ENCODE peak calls at places on chromosomes 7 and 10, in five cellular contexts. M is breast epithelium, U is sigmoid colon, P is GM12892, T is HepG2. R is an unnamed sample.

GRCh38 chr7:55622241-55622835 is 50.0 kb upstream of the VOPP1 start:
- DNase-seq in P (no peak), U (no peak), T (no peak), M (no peak), R (no peak)

GRCh38 chr7:158256091-158256816 is 331.4 kb downstream of the PTPRN2 start:
- DNase-seq in P (no peak), U (peak), M (no peak), T (no peak), R (no peak)

GRCh38 chr7:112603673-112604072 is 122.9 kb downstream of the LSMEM1 start:
- DNase-seq in U (no peak), P (no peak), T (no peak), M (no peak), R (no peak)

GRCh38 chr10:108404155-108404554 is 1239.6 kb upstream of the SORCS1 start:
- DNase-seq in M (no peak), P (no peak), T (no peak), U (no peak), R (no peak)

GRCh38 chr10:79585870-79586527 is 24.7 kb upstream of the SFTPA1 start:
- DNase-seq in M (no peak), T (no peak), U (no peak), P (no peak), R (no peak)

GRCh38 chr7:51882412-51882811 is 565.8 kb upstream of the COBL start:
- DNase-seq in T (no peak), P (no peak), M (no peak), U (no peak), R (no peak)

GRCh38 chr7:37089972-37090371 is 358.7 kb downstream of the ELMO1 start:
- DNase-seq in T (peak), P (no peak), U (no peak), M (no peak), R (no peak)

GRCh38 chr10:59376817-59377340 is 14.5 kb upstream of the FAM13C start:
- DNase-seq in P (no peak), M (no peak), U (no peak), T (no peak), R (no peak)

GRCh38 chr7:116305485-116306408 is 95.4 kb downstream of the TES start:
- DNase-seq in T (peak), M (no peak), U (no peak), P (no peak), R (no peak)

GRCh38 chr7:112331495-112331894 is 118.8 kb upstream of the IFRD1 start:
- DNase-seq in T (peak), U (no peak), M (no peak), P (no peak), R (no peak)

GRCh38 chr7:122412441-122412840 is 107.9 kb upstream of the FEZF1 start:
- DNase-seq in M (no peak), P (no peak), T (no peak), U (no peak), R (no peak)

GRCh38 chr10:60082341-60083038 is 176.1 kb upstream of the CCDC6 start:
- DNase-seq in P (no peak), T (no peak), U (no peak), M (no peak), R (no peak)

GRCh38 chr7:102239206-102239820 is 47.4 kb upstream of the SH2B2 start:
- DNase-seq in P (no peak), M (no peak), U (no peak), T (no peak), R (no peak)

GRCh38 chr7:134126937-134127848 is at the start of gene LRGUK:
- DNase-seq in T (peak), P (peak), M (peak), U (peak), R (peak)
- TF ChIP-seq POLR2AphosphoS5 in T (no peak), P (no peak), M (no peak), U (no peak), R (no peak)

DNA sequence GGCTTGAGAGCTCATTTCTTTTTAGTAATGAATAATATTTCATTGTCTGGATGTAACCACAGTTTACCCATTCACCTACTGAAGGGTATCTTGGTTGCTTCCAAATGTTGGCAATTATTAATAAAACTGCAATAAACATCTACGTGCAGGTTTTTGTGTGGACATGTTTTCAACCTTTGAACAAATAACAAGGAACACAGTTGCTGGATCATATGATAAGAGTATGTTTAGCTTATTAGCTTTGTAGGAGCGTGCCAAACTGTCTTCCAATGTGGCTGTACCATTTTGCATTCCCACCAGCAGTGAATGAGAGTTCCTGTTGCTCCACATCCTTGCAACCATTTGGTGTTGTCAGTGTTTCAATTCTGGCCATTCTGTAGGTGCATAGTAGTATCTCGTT is 49.0 kb downstream of the CSGALNACT2 start:
- DNase-seq in P (no peak), M (no peak), U (no peak), T (no peak), R (no peak)
- TF ChIP-seq POLR2AphosphoS5 in P (no peak), M (no peak), U (no peak), T (no peak), R (no peak)

GRCh38 chr7:29564455-29565185 is 985 bp downstream of the PRR15 start:
- DNase-seq in T (peak), U (peak), P (no peak), M (peak), R (no peak)

GRCh38 chr7:29565186-29565540 is 1.5 kb downstream of the PRR15 start:
- DNase-seq in U (no peak), M (no peak), P (no peak), T (no peak), R (no peak)

GRCh38 chr7:29565634-29565981 is 2.0 kb downstream of the PRR15 start:
- DNase-seq in T (no peak), P (no peak), U (no peak), M (no peak), R (no peak)

GRCh38 chr7:29562307-29562706 is 1.3 kb upstream of the PRR15 start:
- DNase-seq in P (no peak), T (no peak), M (no peak), U (no peak), R (no peak)

GRCh38 chr7:29563590-29564454 is at the start of gene PRR15:
- DNase-seq in U (peak), P (no peak), T (peak), M (peak), R (no peak)
- TF ChIP-seq POLR2AphosphoS5 in U (no peak), P (no peak), T (peak), M (no peak), R (no peak)

GRCh38 chr7:44066111-44066460 is 719 bp upstream of the PGAM2 start:
- DNase-seq in U (no peak), P (no peak), T (no peak), M (no peak), R (no peak)

GRCh38 chr7:44066494-44067063 is 1.2 kb upstream of the PGAM2 start:
- DNase-seq in U (peak), T (no peak), M (no peak), P (no peak), R (no peak)

GRCh38 chr7:44065431-44066110 is at the start of gene PGAM2:
- DNase-seq in M (no peak), U (peak), T (no peak), P (no peak), R (no peak)

GRCh38 chr7:44067064-44067951 is 1.9 kb upstream of the PGAM2 start:
- DNase-seq in T (no peak), P (no peak), M (no peak), U (peak), R (no peak)

GRCh38 chr7:44068054-44068453 is 2.7 kb upstream of the PGAM2 start:
- DNase-seq in P (no peak), U (peak), T (no peak), M (no peak), R (no peak)
- TF ChIP-seq POLR2AphosphoS5 in P (peak), U (no peak), T (no peak), M (no peak), R (no peak)

DNA sequence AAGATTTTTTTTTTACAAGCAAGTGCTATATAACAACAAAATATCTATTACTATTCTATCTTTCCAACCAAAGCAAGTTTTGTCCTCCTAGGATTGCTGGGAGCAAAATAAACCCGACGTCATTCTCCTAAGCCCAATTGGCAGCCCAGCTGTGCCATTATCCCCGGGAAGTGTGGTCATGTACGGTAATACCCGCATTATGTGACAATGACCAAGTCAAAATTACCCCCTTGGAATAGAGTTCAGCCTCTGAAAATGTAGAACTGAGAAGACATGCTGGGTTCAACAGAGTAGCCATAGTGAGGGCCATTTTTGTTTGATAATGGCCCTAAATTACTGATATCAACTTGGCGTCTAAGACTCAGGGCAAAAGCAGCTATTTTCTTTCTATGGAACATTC is 215.5 kb downstream of the LRRTM3 start:
- DNase-seq in T (no peak), P (no peak), U (no peak), M (no peak), R (no peak)
- TF ChIP-seq POLR2AphosphoS5 in T (no peak), P (no peak), U (no peak), M (no peak), R (no peak)

GRCh38 chr7:120445276-120445675 is 172.3 kb downstream of the KCND2 start:
- DNase-seq in T (no peak), M (no peak), U (no peak), P (no peak), R (no peak)

GRCh38 chr7:120444650-120445049 is 171.7 kb downstream of the KCND2 start:
- DNase-seq in T (no peak), P (no peak), U (no peak), M (no peak), R (no peak)

GRCh38 chr7:120441850-120442249 is 168.9 kb downstream of the KCND2 start:
- DNase-seq in P (no peak), T (no peak), M (no peak), U (no peak), R (no peak)

GRCh38 chr7:120442838-120443237 is 169.9 kb downstream of the KCND2 start:
- DNase-seq in U (no peak), M (no peak), T (no peak), P (no peak), R (no peak)
- TF ChIP-seq POLR2AphosphoS5 in U (no peak), M (no peak), T (no peak), P (no peak), R (no peak)

GRCh38 chr10:113093188-113094113 is 143.4 kb downstream of the TCF7L2 start:
- DNase-seq in M (no peak), P (no peak), U (no peak), T (peak), R (no peak)
- TF ChIP-seq POLR2AphosphoS5 in M (no peak), P (no peak), U (no peak), T (no peak), R (no peak)

GRCh38 chr7:46547044-46547443 is 626.0 kb upstream of the IGFBP3 start:
- DNase-seq in U (no peak), M (no peak), T (no peak), P (no peak), R (no peak)

GRCh38 chr7:46544396-46545008 is 623.4 kb upstream of the IGFBP3 start:
- DNase-seq in M (no peak), P (no peak), U (no peak), T (peak), R (no peak)

GRCh38 chr7:46542076-46542475 is 621.0 kb upstream of the IGFBP3 start:
- DNase-seq in M (no peak), T (no peak), U (no peak), P (no peak), R (no peak)

GRCh38 chr7:46549347-46549746 is 628.3 kb upstream of the IGFBP3 start:
- DNase-seq in M (no peak), P (no peak), T (no peak), U (no peak), R (no peak)

DNA sequence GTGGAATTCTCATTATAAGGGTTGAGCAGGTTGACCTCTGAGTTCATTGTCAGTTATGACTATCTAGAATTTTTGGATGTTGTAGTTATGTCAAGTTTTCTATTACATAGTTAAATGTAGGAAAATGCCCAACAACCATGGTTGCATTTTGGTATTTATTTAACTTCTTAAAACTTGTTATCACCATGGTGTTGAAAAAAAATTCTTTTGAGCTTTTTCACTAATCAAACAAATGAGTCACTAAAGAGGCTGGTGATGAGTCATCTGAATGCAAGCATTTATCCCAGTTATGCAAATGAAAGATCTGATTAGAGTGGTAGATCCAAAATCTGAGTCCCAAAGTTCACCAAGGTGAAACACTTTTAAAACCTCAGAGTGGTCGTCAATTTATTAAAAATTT is 624.7 kb upstream of the IGFBP3 start:
- DNase-seq in T (peak), P (no peak), U (no peak), M (no peak), R (no peak)
- TF ChIP-seq POLR2AphosphoS5 in T (no peak), P (no peak), U (no peak), M (no peak), R (no peak)

GRCh38 chr7:151806204-151806603 is 70.7 kb downstream of the PRKAG2 start:
- DNase-seq in T (no peak), P (no peak), M (no peak), U (no peak), R (no peak)
- TF ChIP-seq POLR2AphosphoS5 in T (no peak), P (no peak), M (no peak), U (no peak), R (no peak)

R was measured in SK-N-MC.